ENCODE peak calls at places on chromosomes 13 and 19, in six cellular contexts. C is activated CD4-positive, CD25-positive, alpha-beta regulatory T cell treated with anti-CD3 and anti-CD28 coated beads, Interleukin-2, amount 50 U/mL, for 72 hours; M is tibial nerve; Y is neural crest cell; V is putamen; X is endodermal cell. P is an unnamed sample.

GRCh38 chr13:32391101-32391620 is 36.8 kb downstream of the N4BP2L1 start:
- DNase-seq in C (no peak), M (no peak), Y (no peak), V (no peak), X (peak), P (no peak)

GRCh38 chr13:107238262-107238661 is 670.3 kb upstream of the ARGLU1 start:
- DNase-seq in C (no peak), M (no peak), Y (no peak), V (no peak), X (no peak), P (no peak)

GRCh38 chr19:35449347-35450043 is 1.4 kb downstream of the FFAR2 start:
- DNase-seq in C (no peak), M (no peak), Y (no peak), V (no peak), X (no peak), P (no peak)

GRCh38 chr13:113042456-113042855 is 63.1 kb upstream of the F7 start:
- DNase-seq in C (no peak), M (no peak), Y (no peak), V (no peak), X (no peak), P (no peak)

GRCh38 chr13:24858953-24859352 is 95.0 kb downstream of the RNF17 start:
- DNase-seq in C (no peak), M (no peak), Y (no peak), V (no peak), X (no peak), P (no peak)

GRCh38 chr13:114313061-114313860 is 1.0 kb upstream of the CHAMP1 start:
- DNase-seq in C (peak), M (no peak), Y (no peak), V (no peak), X (no peak), P (no peak)

GRCh38 chr13:112928958-112929777 is 39.8 kb upstream of the MCF2L start:
- DNase-seq in C (no peak), M (no peak), Y (no peak), V (no peak), X (no peak), P (no peak)

GRCh38 chr13:41696163-41697003 is 239.0 kb downstream of the RGCC start:
- DNase-seq in C (no peak), M (no peak), Y (no peak), V (no peak), X (peak), P (no peak)

GRCh38 chr13:41133951-41134350 is 1.3 kb upstream of the KBTBD6 start:
- DNase-seq in C (no peak), M (no peak), Y (no peak), V (no peak), X (no peak), P (no peak)

GRCh38 chr13:110597041-110597689 is 18.2 kb upstream of the NAXD start:
- DNase-seq in C (no peak), M (no peak), Y (no peak), V (no peak), X (peak), P (no peak)

GRCh38 chr19:41457241-41457640 is 14.3 kb downstream of the ERICH4 start:
- DNase-seq in C (no peak), M (no peak), Y (no peak), V (no peak), X (no peak), P (no peak)

GRCh38 chr19:8389891-8390616 is at the start of gene RAB11B:
- DNase-seq in C (peak), M (peak), Y (peak), V (peak), X (peak), P (peak)

GRCh38 chr19:2923510-2923909 is 21.3 kb downstream of the ZNF77 start:
- DNase-seq in C (no peak), M (no peak), Y (no peak), V (no peak), X (no peak), P (no peak)

GRCh38 chr19:50419022-50419579 is 363 bp downstream of the SPIB start:
- DNase-seq in C (no peak), M (no peak), Y (no peak), V (no peak), X (no peak), P (no peak)

GRCh38 chr19:33186835-33187540 is 7.1 kb upstream of the LRP3 start:
- DNase-seq in C (no peak), M (no peak), Y (no peak), V (no peak), X (peak), P (no peak)

GRCh38 chr13:42615691-42616090 is 41.7 kb downstream of the TNFSF11 start:
- DNase-seq in C (no peak), M (no peak), Y (no peak), V (no peak), X (no peak), P (no peak)

GRCh38 chr13:84896128-84896527 is 903.1 kb downstream of the SLITRK6 start:
- DNase-seq in C (no peak), M (no peak), Y (peak), V (peak), X (peak), P (peak)

GRCh38 chr13:108086678-108087077 is 128.7 kb downstream of the LIG4 start:
- DNase-seq in C (no peak), M (no peak), Y (no peak), V (no peak), X (peak), P (no peak)

GRCh38 chr19:23060016-23060415 is 56.8 kb upstream of the ZNF730 start:
- DNase-seq in C (no peak), M (no peak), Y (no peak), V (no peak), X (no peak), P (no peak)

GRCh38 chr19:14473073-14473790 is 1.9 kb downstream of the PTGER1 start:
- DNase-seq in C (no peak), M (no peak), Y (no peak), V (no peak), X (no peak), P (no peak)

GRCh38 chr13:101434486-101434885 is 18.0 kb upstream of the ITGBL1 start:
- DNase-seq in C (no peak), M (no peak), Y (no peak), V (no peak), X (no peak), P (no peak)

GRCh38 chr19:12937243-12938053 is 961 bp upstream of the CALR start:
- DNase-seq in C (no peak), M (peak), Y (peak), V (no peak), X (peak), P (no peak)

GRCh38 chr13:23347601-23348000 is 85.9 kb downstream of the SACS start:
- DNase-seq in C (no peak), M (no peak), Y (no peak), V (no peak), X (no peak), P (no peak)

GRCh38 chr13:110456550-110456949 is 105.0 kb downstream of the RAB20 start:
- DNase-seq in C (no peak), M (no peak), Y (no peak), V (no peak), X (no peak), P (no peak)

GRCh38 chr13:39263033-39263432 is 224.8 kb downstream of the NHLRC3 start:
- DNase-seq in C (no peak), M (peak), Y (peak), V (peak), X (peak), P (no peak)

GRCh38 chr13:73138276-73138950 is 79.6 kb downstream of the KLF5 start:
- DNase-seq in C (no peak), M (no peak), Y (no peak), V (no peak), X (no peak), P (no peak)

GRCh38 chr13:72023895-72024294 is 156.9 kb upstream of the DACH1 start:
- DNase-seq in C (no peak), M (no peak), Y (no peak), V (no peak), X (no peak), P (no peak)

GRCh38 chr13:91133941-91134772 is 213.3 kb upstream of the MIR17HG start:
- DNase-seq in C (no peak), M (peak), Y (peak), V (peak), X (peak), P (no peak)

GRCh38 chr13:77305276-77305675 is 21.6 kb downstream of the MYCBP2 start:
- DNase-seq in C (no peak), M (no peak), Y (no peak), V (no peak), X (no peak), P (no peak)

GRCh38 chr19:11722414-11722813 is 16.3 kb downstream of the ZNF823 start:
- DNase-seq in C (no peak), M (no peak), Y (no peak), V (no peak), X (no peak), P (no peak)

GRCh38 chr19:15154002-15154612 is 46.7 kb downstream of the NOTCH3 start:
- DNase-seq in C (no peak), M (peak), Y (peak), V (no peak), X (peak), P (peak)